ENCODE peak calls at places on chromosomes 2 and 18, in four cellular contexts. X is sigmoid colon, E is thyroid gland, S is spleen. O is an unnamed sample.

GRCh38 chr2:109017017-109017416 is 28.0 kb upstream of the EDAR start:
- DNase-seq in X (no peak), E (no peak), S (no peak), O (no peak)

GRCh38 chr2:153388246-153388645 is 90.3 kb downstream of the RPRM start:
- DNase-seq in X (no peak), E (no peak), S (no peak), O (no peak)

GRCh38 chr2:182066439-182067061 is 80.9 kb downstream of the PPP1R1C start:
- DNase-seq in S (no peak), X (no peak), E (no peak), O (peak; percentile 99)

GRCh38 chr2:25042321-25043240 is 705 bp downstream of the EFR3B start:
- DNase-seq in S (no peak), E (peak; percentile 50), X (peak; percentile 69), O (peak; percentile 10)

GRCh38 chr2:208006833-208007232 is 18.5 kb downstream of the PLEKHM3 start:
- DNase-seq in E (no peak), X (no peak), S (no peak), O (peak; percentile 41)

GRCh38 chr2:72835403-72835802 is 9.6 kb upstream of the EXOC6B start:
- DNase-seq in S (no peak), X (no peak), E (no peak), O (no peak)

GRCh38 chr2:223997938-223998337 is 40.7 kb downstream of the MRPL44 start:
- DNase-seq in E (no peak), S (no peak), X (no peak), O (peak; percentile 30)

GRCh38 chr2:148926291-148926961 is 51.4 kb downstream of the KIF5C start:
- DNase-seq in E (peak; percentile 56), S (peak; percentile 83), X (no peak), O (peak; percentile 12)

GRCh38 chr18:26133652-26134051 is at the start of gene PSMA8:
- DNase-seq in S (peak; percentile 86), E (no peak), X (no peak), O (no peak)

GRCh38 chr2:24885221-24886113 is 34.6 kb downstream of the ADCY3 start:
- DNase-seq in E (peak; percentile 26), X (no peak), S (no peak), O (peak; percentile 50)

GRCh38 chr2:236831698-236832097 is 254.0 kb upstream of the COPS8 start:
- DNase-seq in X (no peak), S (no peak), E (no peak), O (no peak)

GRCh38 chr18:44474596-44474995 is 206.1 kb upstream of the SETBP1 start:
- DNase-seq in E (no peak), S (no peak), X (no peak), O (no peak)

GRCh38 chr2:2708575-2708974 is 377.5 kb upstream of the MYT1L start:
- DNase-seq in E (no peak), X (no peak), S (no peak), O (no peak)

GRCh38 chr18:79876497-79876896 is 75.0 kb downstream of the SLC66A2 start:
- DNase-seq in X (no peak), S (peak; percentile 58), E (no peak), O (no peak)

GRCh38 chr2:42510191-42510929 is 16.6 kb upstream of the KCNG3 start:
- DNase-seq in X (peak; percentile 24), E (no peak), S (no peak), O (no peak)

GRCh38 chr2:175679728-175680127 is 322.3 kb downstream of the LNPK start:
- DNase-seq in X (no peak), E (no peak), S (no peak), O (no peak)

GRCh38 chr2:112762276-112762675 is 2.1 kb downstream of the CKAP2L start:
- DNase-seq in X (no peak), E (no peak), S (no peak), O (no peak)

GRCh38 chr2:3603536-3604206 is 8.8 kb downstream of the COLEC11 start:
- DNase-seq in S (peak; percentile 71), E (no peak), X (peak; percentile 25), O (no peak)

GRCh38 chr18:3425030-3425429 is 24.9 kb upstream of the TGIF1 start:
- DNase-seq in X (no peak), E (no peak), S (no peak), O (no peak)

GRCh38 chr2:191866195-191866594 is 19.3 kb upstream of the CAVIN2 start:
- DNase-seq in S (no peak), E (no peak), X (no peak), O (no peak)

GRCh38 chr2:215460682-215461081 is 24.8 kb upstream of the FN1 start:
- DNase-seq in E (no peak), X (no peak), S (no peak), O (peak; percentile 97)

GRCh38 chr2:69734040-69734611 is 7.8 kb upstream of the ANXA4 start:
- DNase-seq in E (no peak), X (no peak), S (no peak), O (no peak)

GRCh38 chr2:153163055-153163454 is 315.5 kb downstream of the RPRM start:
- DNase-seq in S (no peak), E (no peak), X (no peak), O (no peak)

GRCh38 chr2:132416996-132417395 is 391 bp downstream of the GPR39 start:
- DNase-seq in E (no peak), X (no peak), S (no peak), O (no peak)

GRCh38 chr18:24397131-24397693 is 412 bp downstream of the OSBPL1A start:
- DNase-seq in X (peak; percentile 86), S (no peak), E (peak; percentile 68), O (peak; percentile 78)

GRCh38 chr2:168798888-168799410 is 3.5 kb upstream of the NOSTRIN start:
- DNase-seq in X (no peak), S (no peak), E (peak; percentile 59), O (no peak)

GRCh38 chr2:229713371-229714079 is 830 bp downstream of the DNER start:
- DNase-seq in E (no peak), S (no peak), X (no peak), O (no peak)

GRCh38 chr2:71469403-71470398 is 16.3 kb downstream of the DYSF start:
- DNase-seq in X (no peak), E (no peak), S (no peak), O (no peak)

GRCh38 chr18:23283933-23284430 is 148.7 kb downstream of the CABLES1 start:
- DNase-seq in E (no peak), X (no peak), S (no peak), O (peak; percentile 63)

GRCh38 chr2:217918220-217919024 is 84.4 kb downstream of the TNS1 start:
- DNase-seq in S (no peak), E (peak; percentile 72), X (peak; percentile 85), O (peak; percentile 39)

GRCh38 chr18:77321823-77322805 is 72.5 kb downstream of the GALR1 start:
- DNase-seq in S (no peak), E (no peak), X (no peak), O (no peak)

GRCh38 chr2:98508690-98509054 is 64.0 kb downstream of the INPP4A start:
- DNase-seq in S (peak; percentile 86), X (peak; percentile 82), E (peak; percentile 9), O (peak; percentile 73)

GRCh38 chr18:56770873-56771272 is 119.7 kb downstream of the WDR7 start:
- DNase-seq in S (no peak), E (no peak), X (no peak), O (peak; percentile 48)

GRCh38 chr2:37625781-37626548 is 45.5 kb downstream of the CDC42EP3 start:
- DNase-seq in S (peak; percentile 89), X (peak; percentile 92), E (no peak), O (peak; percentile 63)

GRCh38 chr2:37622434-37623202 is 48.8 kb downstream of the CDC42EP3 start:
- DNase-seq in E (no peak), X (no peak), S (no peak), O (no peak)

GRCh38 chr2:37623409-37623808 is 48.0 kb downstream of the CDC42EP3 start:
- DNase-seq in X (no peak), S (no peak), E (no peak), O (no peak)

GRCh38 chr2:37625156-37625555 is 46.3 kb downstream of the CDC42EP3 start:
- DNase-seq in S (no peak), E (no peak), X (no peak), O (peak; percentile 80)

GRCh38 chr2:37623971-37624897 is 47.2 kb downstream of the CDC42EP3 start:
- DNase-seq in X (no peak), S (no peak), E (no peak), O (peak; percentile 75)
- H3K4me1 ChIP-seq in X (peaks cover 39% of the 10 kb centered on the region), S (peaks cover 41% of the 10 kb centered on the region), E (no peaks in the 10 kb centered on the region), O (peaks cover 15% of the 10 kb centered on the region)

DNA sequence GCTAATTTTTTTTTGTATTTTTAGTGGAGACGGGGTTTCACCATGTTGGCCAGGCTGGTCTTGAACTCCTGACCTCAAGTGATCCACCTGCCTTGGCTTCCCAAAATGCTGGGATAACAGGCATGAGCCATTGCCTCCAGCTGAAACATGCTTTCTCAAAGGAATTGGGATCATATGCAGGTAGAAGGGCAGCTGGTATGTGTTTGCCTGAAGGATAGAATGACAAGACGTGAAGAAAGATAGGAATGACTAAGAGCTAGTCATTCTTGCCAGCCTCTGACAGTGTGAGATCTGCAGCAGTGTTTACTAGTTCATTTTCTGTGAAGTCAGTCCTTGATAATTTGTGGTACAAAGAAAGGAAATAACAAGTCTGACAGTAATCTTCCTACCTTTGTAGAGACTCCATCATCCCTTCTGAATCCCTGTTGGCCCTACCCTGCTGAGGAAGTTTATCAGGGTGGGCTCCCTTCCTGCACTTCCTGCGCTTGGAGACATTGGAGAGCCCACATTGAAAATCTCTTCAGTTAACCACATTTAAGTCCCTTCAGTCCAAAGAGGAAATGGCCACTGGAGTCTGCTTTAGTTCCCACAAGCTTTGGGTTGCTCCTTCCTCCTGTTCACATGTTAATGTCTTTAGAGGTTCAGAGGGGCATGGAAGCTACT is 14.7 kb downstream of the CFLAR start:
- DNase-seq in E (no peak), S (no peak), X (no peak), O (peak; percentile 91)
- TF ChIP-seq POLR2A in E (no peak), S (no peak), X (no peak), O (no peak)

DNA sequence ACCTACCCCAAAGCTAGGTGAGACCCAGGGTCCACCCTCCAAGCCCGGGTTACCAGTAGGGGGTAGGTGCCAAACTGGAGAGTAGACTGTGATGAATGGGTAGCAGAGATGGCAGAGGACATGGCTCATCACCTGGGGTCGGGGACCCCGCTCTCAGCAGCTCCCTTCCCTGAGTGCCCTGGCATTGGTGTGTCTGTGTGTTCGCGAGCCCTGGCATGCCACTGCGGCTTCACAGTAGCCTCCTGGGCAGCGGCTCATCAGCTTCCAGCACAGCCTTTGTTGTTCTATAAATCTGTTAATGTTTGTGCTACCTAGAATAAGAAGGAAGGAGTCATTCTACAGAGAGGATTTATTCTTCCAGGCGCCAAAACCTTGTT is 62.6 kb upstream of the ALPP start:
- DNase-seq in S (no peak), X (no peak), E (no peak), O (no peak)
- H3K4me3 ChIP-seq in S (no peak overlapping the region), X (no peak overlapping the region), E (no peak overlapping the region), O (no peak overlapping the region)

GRCh38 chr2:190837991-190838390 is 42.6 kb upstream of the GLS start:
- DNase-seq in X (no peak), E (no peak), S (no peak), O (no peak)
- H3K4me1 ChIP-seq in X (peaks cover 25% of the 10 kb centered on the region), E (peaks cover 19% of the 10 kb centered on the region), S (no peaks in the 10 kb centered on the region), O (peaks cover 16% of the 10 kb centered on the region)